ENCODE peak calls at places on chromosomes 4 and X, in seven cellular contexts. X is tibial artery, P is cardiac muscle cell, D is heart right ventricle, V is astrocyte, Z is thoracic aorta, Y is heart left ventricle. Q is an unnamed sample.

GRCh38 chr4:61493470-61493869 is 293.3 kb downstream of the ADGRL3 start:
- DNase-seq in X (no peak), P (no peak), D (no peak), V (no peak), Z (no peak), Y (no peak), Q (no peak)

GRCh38 chr4:113788888-113789287 is 27.4 kb upstream of the CAMK2D start:
- DNase-seq in X (no peak), P (no peak), D (no peak), V (no peak), Z (no peak), Y (no peak), Q (no peak)

GRCh38 chr4:161952382-161952781 is 211.4 kb downstream of the FSTL5 start:
- DNase-seq in X (no peak), P (peak), D (no peak), V (no peak), Z (no peak), Y (no peak), Q (no peak)

GRCh38 chrX:128698528-128698927 is 646.3 kb upstream of the ACTRT1 start:
- DNase-seq in X (no peak), P (no peak), D (no peak), V (no peak), Z (no peak), Y (no peak), Q (no peak)

GRCh38 chr4:3408793-3409330 is 32.9 kb upstream of the HGFAC start:
- DNase-seq in X (peak), P (no peak), D (no peak), V (no peak), Z (no peak), Y (peak), Q (no peak)

GRCh38 chr4:37667197-37668100 is 18.7 kb downstream of the RELL1 start:
- DNase-seq in X (no peak), P (no peak), D (no peak), V (no peak), Z (no peak), Y (no peak), Q (no peak)

GRCh38 chrX:10265775-10266174 is 109.0 kb downstream of the CLCN4 start:
- DNase-seq in X (no peak), P (no peak), D (no peak), V (no peak), Z (no peak), Y (no peak), Q (no peak)

GRCh38 chrX:41556958-41557357 is 109.8 kb downstream of the NYX start:
- DNase-seq in X (no peak), P (no peak), D (no peak), V (peak), Z (no peak), Y (no peak), Q (no peak)

GRCh38 chr4:102623622-102624021 is 122.5 kb downstream of the NFKB1 start:
- DNase-seq in X (no peak), P (peak), D (no peak), V (peak), Z (no peak), Y (no peak), Q (no peak)

GRCh38 chr4:80360900-80361299 is 25.4 kb downstream of the CFAP299 start:
- DNase-seq in X (no peak), P (no peak), D (no peak), V (no peak), Z (no peak), Y (no peak), Q (no peak)

GRCh38 chr4:145840162-145840768 is 98.4 kb downstream of the ZNF827 start:
- DNase-seq in X (no peak), P (peak), D (no peak), V (peak), Z (no peak), Y (no peak), Q (no peak)

GRCh38 chrX:19964017-19964710 is 26.7 kb downstream of the BCLAF3 start:
- DNase-seq in X (no peak), P (no peak), D (no peak), V (no peak), Z (no peak), Y (no peak), Q (no peak)

GRCh38 chr4:85243857-85244256 is 231.1 kb upstream of the ARHGAP24 start:
- DNase-seq in X (no peak), P (peak), D (no peak), V (no peak), Z (no peak), Y (no peak), Q (no peak)

GRCh38 chrX:52270453-52271116 is 85.9 kb downstream of the MAGED4 start:
- DNase-seq in X (no peak), P (no peak), D (no peak), V (no peak), Z (no peak), Y (no peak), Q (no peak)

GRCh38 chr4:88628746-88629145 is 36.5 kb downstream of the HERC3 start:
- DNase-seq in X (no peak), P (no peak), D (no peak), V (peak), Z (no peak), Y (no peak), Q (no peak)

GRCh38 chr4:40736910-40737309 is 12.8 kb upstream of the NSUN7 start:
- DNase-seq in X (no peak), P (peak), D (no peak), V (peak), Z (no peak), Y (no peak), Q (no peak)

GRCh38 chrX:74931214-74931613 is 6.0 kb upstream of the NEXMIF start:
- DNase-seq in X (no peak), P (no peak), D (no peak), V (no peak), Z (no peak), Y (no peak), Q (no peak)

GRCh38 chr4:56731857-56732256 is 50.8 kb upstream of the HOPX start:
- DNase-seq in X (peak), P (no peak), D (peak), V (no peak), Z (no peak), Y (no peak), Q (no peak)

GRCh38 chr4:33255094-33255493 is 2534.9 kb downstream of the PCDH7 start:
- DNase-seq in X (no peak), P (no peak), D (no peak), V (no peak), Z (no peak), Y (no peak), Q (no peak)

DNA sequence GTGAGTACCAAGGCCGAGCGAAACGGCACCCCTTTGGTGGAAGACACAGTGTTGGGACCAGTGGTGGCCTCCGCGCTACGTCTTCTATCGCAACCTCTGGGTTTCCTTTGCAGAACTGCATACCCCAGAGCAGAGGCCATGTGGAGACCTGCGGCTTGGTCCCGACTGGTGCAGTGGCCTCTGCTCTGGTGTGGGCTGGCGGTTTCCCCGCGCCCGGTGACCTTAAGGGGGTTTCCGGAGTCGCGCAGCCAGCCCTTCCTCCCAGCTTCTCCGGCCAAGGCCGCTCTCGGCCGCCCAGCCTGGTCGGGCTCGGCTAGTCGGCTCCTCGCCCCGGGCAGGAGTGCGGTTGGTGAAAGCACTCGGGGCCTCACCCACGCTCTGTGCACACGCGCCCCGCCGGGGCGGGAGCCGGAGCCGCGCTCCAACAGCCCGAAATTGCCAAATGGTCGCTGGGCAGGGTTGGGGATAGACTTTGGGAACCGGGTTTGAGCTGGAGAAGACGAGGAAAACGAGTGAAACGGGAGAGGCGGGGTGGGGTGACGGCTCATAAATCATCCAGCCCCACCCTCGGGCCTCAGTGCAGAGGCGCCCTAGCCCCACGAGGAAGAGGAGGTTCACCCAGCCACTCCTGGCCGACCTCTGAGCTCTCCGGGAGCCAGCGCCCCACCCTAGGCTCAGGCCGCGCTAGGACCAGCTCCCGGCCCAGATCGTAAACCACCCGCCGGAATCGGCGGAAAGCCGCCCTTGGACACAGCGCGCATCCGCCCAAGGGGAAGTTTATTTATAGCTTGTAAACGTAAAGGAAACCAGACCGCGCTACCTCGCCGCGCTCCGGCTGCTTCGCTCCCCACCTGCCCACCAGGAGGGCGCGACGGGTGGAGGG is 84.7 kb downstream of the BCOR start:
- DNase-seq in X (peak), P (peak), D (peak), V (peak), Z (no peak), Y (peak), Q (peak)
- H3K27ac ChIP-seq in X (peak), P (no peak), D (peak), V (peak), Z (peak), Y (peak), Q (peak)

GRCh38 chrX:117038918-117039440 is 576.2 kb upstream of the CT83 start:
- DNase-seq in X (no peak), P (no peak), D (no peak), V (no peak), Z (no peak), Y (no peak), Q (no peak)
- H3K27ac ChIP-seq in X (no peak), P (no peak), D (no peak), V (no peak), Z (no peak), Y (no peak), Q (no peak)

DNA sequence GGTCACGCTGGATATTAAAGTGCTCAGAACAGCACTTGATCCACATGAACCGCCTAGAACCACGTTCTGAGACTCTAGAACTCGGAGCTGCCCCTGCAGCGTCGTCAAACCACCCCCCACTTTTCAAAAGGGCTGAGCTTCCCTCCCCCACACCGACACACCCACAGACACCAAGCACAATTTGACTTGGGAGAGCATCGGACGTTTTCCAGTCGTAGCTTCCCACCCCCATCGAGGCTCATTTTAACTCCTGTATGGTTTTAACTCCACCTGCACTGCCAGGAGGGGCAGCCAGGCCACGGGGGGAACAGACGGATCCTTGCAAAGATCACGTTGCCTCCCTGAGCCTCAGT is 26.3 kb downstream of the PPP2R2C start:
- DNase-seq in X (no peak), P (no peak), D (no peak), V (no peak), Z (no peak), Y (no peak), Q (no peak)
- H3K27ac ChIP-seq in X (no peak), P (no peak), D (no peak), V (no peak), Z (no peak), Y (no peak), Q (no peak)

DNA sequence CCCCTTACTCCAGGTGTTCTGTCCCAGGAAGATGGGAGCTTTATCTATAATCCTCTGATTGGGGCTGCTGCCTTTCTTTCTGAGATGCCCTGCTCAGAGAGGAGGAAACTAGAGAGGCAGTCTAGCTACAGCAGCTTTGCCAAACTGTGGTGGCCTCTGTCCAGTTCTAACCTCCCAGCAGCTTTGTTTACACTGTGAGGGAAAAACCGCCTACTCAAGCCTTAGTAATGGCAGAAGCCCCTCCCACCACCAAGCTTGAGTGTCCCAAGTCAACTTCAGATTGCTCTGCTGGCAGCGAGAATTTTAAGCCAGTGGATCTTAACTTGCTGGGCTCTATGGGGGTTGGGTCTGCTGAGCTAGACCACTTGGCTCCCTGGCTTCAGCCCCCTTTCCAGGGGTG is 394.9 kb upstream of the PABPC5 start:
- DNase-seq in X (no peak), P (no peak), D (no peak), V (no peak), Z (no peak), Y (no peak), Q (no peak)
- H3K27ac ChIP-seq in X (no peak), P (no peak), D (no peak), V (no peak), Z (no peak), Y (no peak), Q (no peak)